ENCODE peak calls at places on chromosomes 13 and 19, in four cellular contexts. M, A, Y and K are unnamed samples.

GRCh38 chr13:95724252-95724651 is 47.3 kb downstream of the DNAJC3 start:
- DNase-seq in A (no peak), Y (no peak), M (no peak), K (no peak)

GRCh38 chr19:10461047-10461949 is 41.0 kb downstream of the PDE4A start:
- DNase-seq in M (peak; percentile 99), A (peak; percentile 99), Y (peak; percentile 12), K (peak; percentile 98)

GRCh38 chr19:15099017-15099582 is 8.1 kb upstream of the SYDE1 start:
- DNase-seq in A (no peak), Y (no peak), M (no peak), K (no peak)

GRCh38 chr19:28990522-28990921 is 222.4 kb downstream of the UQCRFS1 start:
- DNase-seq in Y (no peak), A (no peak), M (no peak), K (no peak)

GRCh38 chr19:11737964-11738745 is 591 bp downstream of the ZNF823 start:
- DNase-seq in A (peak; percentile 71), Y (peak; percentile 67), M (peak; percentile 50), K (peak; percentile 38)

GRCh38 chr19:53546766-53547541 is 9.0 kb downstream of the ZNF331 start:
- DNase-seq in A (peak; percentile 22), Y (no peak), M (no peak), K (no peak)

GRCh38 chr13:41457589-41458186 is 338 bp downstream of the RGCC start:
- DNase-seq in Y (no peak), M (peak; percentile 31), A (peak; percentile 66), K (peak; percentile 52)

GRCh38 chr13:41694902-41695301 is 237.6 kb downstream of the RGCC start:
- DNase-seq in A (no peak), M (no peak), Y (no peak), K (peak; percentile 9)

GRCh38 chr19:41876847-41877489 is at the start of gene CD79A:
- DNase-seq in Y (no peak), M (no peak), A (no peak), K (no peak)

GRCh38 chr19:41998246-41999020 is 4.4 kb upstream of the ATP1A3 start:
- DNase-seq in A (peak; percentile 89), M (peak; percentile 80), Y (peak; percentile 17), K (peak; percentile 77)

GRCh38 chr13:67557642-67558241 is 327.6 kb upstream of the PCDH9 start:
- DNase-seq in A (no peak), Y (no peak), M (no peak), K (no peak)

GRCh38 chr19:13154241-13154778 is 4.1 kb downstream of the IER2 start:
- DNase-seq in A (peak; percentile 57), Y (peak; percentile 65), M (no peak), K (peak; percentile 87)

DNA sequence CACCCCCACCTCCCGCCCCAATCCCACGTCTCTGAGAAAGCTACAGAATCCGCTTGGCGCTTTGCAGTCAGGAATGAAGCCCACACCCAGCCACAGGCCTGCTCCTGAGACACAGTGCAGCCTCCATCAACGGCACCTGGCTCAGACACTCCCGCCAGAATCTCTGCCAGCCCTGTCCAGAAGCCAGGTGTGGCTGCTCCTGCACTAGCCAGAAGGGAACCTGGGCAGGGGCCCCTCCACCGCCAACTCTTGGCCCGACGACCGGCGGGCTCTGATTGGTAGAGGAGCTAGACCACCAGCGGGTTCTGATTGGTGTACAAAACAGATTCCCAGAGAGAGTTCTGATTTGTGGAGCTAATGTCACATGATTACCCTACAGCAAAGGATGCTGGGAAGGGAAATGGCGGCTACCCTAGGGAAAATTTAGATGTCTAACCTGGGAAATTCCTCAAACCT is 2.9 kb upstream of the PPP6R1 start:
- DNase-seq in Y (no peak), A (peak; percentile 32), M (peak; percentile 43), K (peak; percentile 45)
- TF ChIP-seq FOXJ3 in Y (no peak), A (no peak), M (no peak), K (no peak)

GRCh38 chr13:30593001-30593400 is 24.7 kb upstream of the USPL1 start:
- DNase-seq in A (no peak), M (no peak), Y (no peak), K (no peak)
- TF ChIP-seq FOXJ3 in A (no peak), M (no peak), Y (no peak), K (no peak)

DNA sequence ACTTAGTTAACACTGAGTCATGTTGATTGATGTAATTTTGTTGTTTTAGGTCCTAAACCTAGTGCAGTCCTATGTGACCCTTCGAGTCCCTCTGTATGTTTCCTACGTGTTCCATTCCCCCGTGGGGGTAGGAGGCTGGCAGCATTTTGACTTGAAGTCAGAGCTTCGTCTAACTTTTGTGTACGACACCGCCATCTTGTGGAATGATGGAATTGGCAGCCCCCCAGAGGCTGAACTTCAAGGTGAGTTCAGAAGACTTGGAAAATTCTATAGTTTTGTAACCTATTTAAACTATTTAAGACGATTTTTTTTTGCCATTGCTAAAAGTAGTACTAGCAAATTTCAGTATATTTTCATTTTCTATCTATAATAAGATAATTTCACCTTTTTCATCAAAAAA is 117.9 kb downstream of the STOML3 start:
- DNase-seq in M (peak; percentile 74), Y (peak; percentile 35), A (peak; percentile 41), K (peak; percentile 20)
- TF ChIP-seq FOXJ3 in M (no peak), Y (no peak), A (no peak), K (no peak)

GRCh38 chr13:106133025-106133424 is 402.4 kb downstream of the EFNB2 start:
- DNase-seq in A (no peak), Y (no peak), M (no peak), K (no peak)
- TF ChIP-seq FOXJ3 in A (no peak), Y (no peak), M (no peak), K (no peak)

GRCh38 chr13:75705908-75706307 is 69.8 kb downstream of the LMO7 start:
- DNase-seq in A (no peak), Y (no peak), M (no peak), K (no peak)

GRCh38 chr13:75705395-75705794 is 69.3 kb downstream of the LMO7 start:
- DNase-seq in M (no peak), Y (no peak), A (no peak), K (no peak)

GRCh38 chr13:75704194-75704941 is 68.2 kb downstream of the LMO7 start:
- DNase-seq in M (no peak), Y (no peak), A (no peak), K (no peak)

GRCh38 chr13:75703768-75704167 is 67.6 kb downstream of the LMO7 start:
- DNase-seq in M (no peak), Y (no peak), A (no peak), K (no peak)

DNA sequence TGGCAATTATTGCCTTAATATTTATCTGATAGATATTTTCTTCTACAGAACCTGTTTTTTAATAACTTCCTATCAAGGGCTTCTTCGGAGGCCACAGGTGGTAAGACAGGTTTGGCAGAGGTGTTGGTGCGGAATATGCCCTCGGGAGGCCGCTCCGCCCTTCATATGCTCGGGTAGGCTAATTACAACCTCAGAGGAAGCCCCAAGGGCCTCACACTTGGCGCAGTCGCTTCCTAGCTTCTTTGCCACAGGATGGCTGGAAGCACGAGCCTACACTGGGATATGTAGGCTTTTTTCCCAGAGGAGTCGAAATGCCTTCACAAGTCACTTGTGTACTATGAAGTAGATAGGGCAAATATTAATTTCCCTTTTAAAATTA is 68.8 kb downstream of the LMO7 start:
- DNase-seq in A (no peak), Y (no peak), M (peak; percentile 28), K (no peak)
- TF ChIP-seq FOXJ3 in A (no peak), Y (no peak), M (no peak), K (no peak)

GRCh38 chr19:45817725-45818301 is 2.7 kb upstream of the RSPH6A start:
- DNase-seq in A (peak; percentile 58), M (peak; percentile 54), Y (no peak), K (no peak)
- TF ChIP-seq FOXJ3 in A (no peak), M (no peak), Y (no peak), K (no peak)

DNA sequence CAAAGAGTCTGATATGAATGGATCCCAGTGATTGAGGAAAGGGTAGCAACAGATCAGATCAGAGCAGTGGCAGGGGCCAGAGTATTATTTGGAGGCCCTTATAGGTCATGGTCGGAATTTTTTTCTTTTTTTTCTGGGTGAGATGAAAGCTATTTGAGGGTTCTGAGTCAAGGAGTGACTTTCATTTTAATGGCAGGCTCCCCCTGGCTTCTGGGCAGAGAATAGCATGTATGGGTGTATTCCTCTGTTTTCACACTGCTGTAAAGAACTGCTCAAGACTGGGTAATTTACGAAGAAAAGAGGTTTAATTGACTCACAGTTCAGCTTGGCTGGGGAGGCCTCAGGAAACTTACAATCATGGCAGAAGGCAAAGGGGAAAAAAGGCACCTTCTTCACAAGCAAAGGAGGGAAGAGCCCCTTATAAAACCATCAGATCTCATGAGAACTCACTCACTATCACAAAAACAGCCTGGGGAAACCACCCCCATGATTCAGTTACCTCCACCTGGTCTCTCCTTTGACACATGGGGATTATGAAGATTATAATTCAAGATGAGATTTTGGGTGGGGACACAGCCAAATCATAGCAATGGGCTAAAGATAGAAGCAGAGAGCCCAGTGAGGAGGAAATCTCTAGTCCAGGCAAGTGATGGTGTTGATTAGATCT is 3.0 kb upstream of the SLC6A16 start:
- DNase-seq in M (peak; percentile 62), A (no peak), Y (peak; percentile 21), K (peak; percentile 54)
- TF ChIP-seq FOXJ3 in M (no peak), A (no peak), Y (no peak), K (no peak)